ENCODE peak calls at places on chromosome 2, in five cellular contexts. Z is HCT116, U is H1, O is body of pancreas, K is iPS DF 6.9. V is an unnamed sample. For H3K4me1 and H3K27me3, the result is how much of the 10 kb centered on the place peaks cover.

GRCh38 chr2:11827547-11827946 is 81.1 kb downstream of the LPIN1 start:
- DNase-seq in Z (no peak), U (no peak), O (no peak), K (no peak), V (no peak)

GRCh38 chr2:235496239-235496621 is 2.4 kb downstream of the AGAP1 start:
- DNase-seq in Z (no peak), U (no peak), O (no peak), K (no peak), V (no peak)

GRCh38 chr2:3823748-3824147 is 120.4 kb downstream of the DCDC2C start:
- DNase-seq in Z (no peak), U (no peak), O (no peak), K (no peak), V (no peak)

GRCh38 chr2:177983183-177983788 is 89.3 kb downstream of the PDE11A start:
- DNase-seq in Z (peak), U (no peak), O (peak), K (peak), V (no peak)

GRCh38 chr2:2671826-2672225 is 340.8 kb upstream of the MYT1L start:
- DNase-seq in Z (no peak), U (no peak), O (no peak), K (no peak), V (no peak)

GRCh38 chr2:222483513-222484039 is 59.2 kb downstream of the SGPP2 start:
- DNase-seq in Z (no peak), U (no peak), O (no peak), K (no peak), V (no peak)

GRCh38 chr2:64598226-64598625 is 55.5 kb downstream of the SERTAD2 start:
- DNase-seq in Z (no peak), U (no peak), O (no peak), K (no peak), V (no peak)

GRCh38 chr2:149224458-149224857 is 105.9 kb upstream of the LYPD6 start:
- DNase-seq in Z (no peak), U (no peak), O (no peak), K (no peak), V (no peak)

GRCh38 chr2:6866239-6866745 is 585 bp upstream of the CMPK2 start:
- DNase-seq in Z (peak), U (no peak), O (peak), K (no peak), V (peak)

GRCh38 chr2:157415632-157416101 is 28.2 kb downstream of the CYTIP start:
- DNase-seq in Z (no peak), U (no peak), O (peak), K (no peak), V (no peak)

GRCh38 chr2:157421377-157421944 is 22.4 kb downstream of the CYTIP start:
- DNase-seq in Z (no peak), U (no peak), O (no peak), K (no peak), V (no peak)

GRCh38 chr2:157420771-157421323 is 23.0 kb downstream of the CYTIP start:
- DNase-seq in Z (no peak), U (no peak), O (no peak), K (no peak), V (no peak)

GRCh38 chr2:157419031-157419580 is 24.8 kb downstream of the CYTIP start:
- DNase-seq in Z (no peak), U (no peak), O (no peak), K (no peak), V (no peak)

DNA sequence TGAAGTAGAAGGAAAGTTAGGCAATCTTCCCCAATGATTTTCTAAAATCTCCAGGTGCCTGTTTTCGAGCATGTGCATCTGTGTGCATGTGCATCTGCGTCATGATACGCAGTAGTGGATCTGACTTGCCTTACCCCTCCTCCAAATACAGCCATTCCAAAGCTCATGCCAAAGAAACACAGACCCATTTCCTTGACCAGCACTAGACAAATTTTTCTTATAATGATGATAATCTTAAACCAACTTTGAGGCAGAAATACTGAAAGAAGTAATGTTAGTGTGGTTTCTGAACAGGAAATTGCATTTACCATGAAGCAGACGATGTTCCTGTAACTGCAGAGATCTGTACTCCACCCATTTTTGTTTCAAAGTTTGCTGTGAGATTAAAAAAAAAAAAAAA is 25.7 kb downstream of the CYTIP start:
- DNase-seq in Z (no peak), U (no peak), O (no peak), K (no peak), V (peak)
- H3K27ac ChIP-seq in Z (no peak), U (no peak), O (no peak), K (no peak), V (peak)

GRCh38 chr2:200861617-200862016 is 2.8 kb downstream of the CLK1 start:
- DNase-seq in Z (no peak), U (no peak), O (no peak), K (no peak), V (no peak)

GRCh38 chr2:200862532-200863000 is 1.9 kb downstream of the CLK1 start:
- DNase-seq in Z (no peak), U (no peak), O (peak), K (no peak), V (peak)

GRCh38 chr2:200865736-200865995 is 1.2 kb upstream of the CLK1 start:
- DNase-seq in Z (no peak), U (no peak), O (no peak), K (no peak), V (no peak)

GRCh38 chr2:200863655-200864205 is 728 bp downstream of the CLK1 start:
- DNase-seq in Z (no peak), U (no peak), O (peak), K (no peak), V (no peak)

GRCh38 chr2:200864206-200864976 is at the start of gene CLK1:
- DNase-seq in Z (peak), U (peak), O (peak), K (peak), V (peak)
- H3K4me1 ChIP-seq in Z (under half), U (under half), O (under half), K (under half), V (under half)

GRCh38 chr2:119421731-119422130 is 9.9 kb upstream of the TMEM37 start:
- DNase-seq in Z (no peak), U (no peak), O (no peak), K (no peak), V (no peak)
- H3K27me3 ChIP-seq in Z (under half), U (under half), O (under half), K (under half), V (under half)

DNA sequence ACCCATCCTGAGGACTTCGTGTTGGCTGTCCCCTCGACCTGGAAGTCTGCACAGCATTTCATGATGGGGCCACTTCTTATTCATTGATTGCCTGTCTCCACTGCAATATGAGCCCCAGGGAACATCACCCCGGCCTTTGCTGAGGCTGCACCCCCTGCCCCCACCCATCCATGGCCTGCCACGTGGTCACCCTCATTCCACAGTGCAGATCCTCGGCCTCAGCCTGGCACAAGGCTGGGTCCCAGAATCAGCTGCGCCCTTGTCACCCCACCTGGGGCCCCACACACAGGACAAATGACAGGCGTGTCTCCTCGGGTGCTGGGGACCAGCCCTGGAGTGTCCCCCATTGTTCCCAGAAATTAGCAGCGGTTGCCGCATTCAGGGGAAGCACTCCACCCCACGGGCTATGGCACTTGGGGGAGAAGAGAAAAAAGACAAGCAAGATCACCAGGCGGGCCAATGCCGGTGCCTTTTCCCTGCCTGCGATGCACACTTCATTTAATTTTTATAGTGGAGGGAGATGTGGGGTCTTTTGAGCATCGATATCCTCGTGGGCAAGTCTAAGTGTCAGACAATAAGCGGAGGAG is 157.4 kb downstream of the INHBB start:
- DNase-seq in Z (no peak), U (no peak), O (no peak), K (no peak), V (no peak)
- H3K27ac ChIP-seq in Z (no peak), U (no peak), O (no peak), K (no peak), V (no peak)

GRCh38 chr2:98730053-98730850 is 680 bp downstream of the MGAT4A start:
- DNase-seq in Z (no peak), U (peak), O (peak), K (no peak), V (peak)

GRCh38 chr2:98727758-98728718 is 2.9 kb downstream of the MGAT4A start:
- DNase-seq in Z (no peak), U (no peak), O (no peak), K (no peak), V (peak)

GRCh38 chr2:98730851-98731708 is at the start of gene MGAT4A:
- DNase-seq in Z (no peak), U (peak), O (peak), K (no peak), V (peak)

GRCh38 chr2:98731709-98732349 is 897 bp upstream of the MGAT4A start:
- DNase-seq in Z (no peak), U (no peak), O (no peak), K (no peak), V (no peak)

DNA sequence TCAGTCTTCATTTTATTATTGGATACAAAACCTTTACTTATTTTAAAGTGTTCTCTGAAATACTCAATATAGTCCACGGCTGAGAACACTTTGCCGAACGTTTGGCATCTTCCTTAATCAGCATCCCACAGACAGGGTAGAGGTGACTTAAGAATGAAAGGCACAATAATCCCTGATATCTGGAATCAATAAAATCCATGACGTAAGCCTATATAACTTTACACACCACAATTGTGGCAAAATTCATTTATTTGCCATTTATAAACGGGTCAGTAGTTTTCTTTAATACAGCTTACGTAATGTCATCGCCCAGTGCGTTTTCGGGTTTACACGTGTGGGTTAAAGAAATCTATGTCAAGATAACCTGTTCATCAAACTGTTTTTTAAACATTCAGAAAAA is 1.3 kb downstream of the MGAT4A start:
- DNase-seq in Z (no peak), U (no peak), O (no peak), K (no peak), V (no peak)
- H3K4me1 ChIP-seq in Z (under half), U (under half), O (half or more), K (under half), V (half or more)

GRCh38 chr2:172092716-172093415 is 7.6 kb downstream of the DLX1 start:
- DNase-seq in Z (no peak), U (peak), O (no peak), K (no peak), V (no peak)
- H3K27me3 ChIP-seq in Z (under half), U (half or more), O (half or more), K (half or more), V (half or more)

GRCh38 chr2:188810591-188810990 is 163.6 kb upstream of the COL3A1 start:
- DNase-seq in Z (no peak), U (no peak), O (no peak), K (no peak), V (no peak)

GRCh38 chr2:188805229-188805628 is 168.9 kb upstream of the COL3A1 start:
- DNase-seq in Z (no peak), U (no peak), O (no peak), K (no peak), V (no peak)

GRCh38 chr2:188813315-188813714 is 160.9 kb upstream of the COL3A1 start:
- DNase-seq in Z (no peak), U (no peak), O (no peak), K (no peak), V (no peak)

GRCh38 chr2:188811522-188811921 is 162.7 kb upstream of the COL3A1 start:
- DNase-seq in Z (no peak), U (no peak), O (no peak), K (no peak), V (no peak)

GRCh38 chr2:188808921-188809320 is 165.3 kb upstream of the COL3A1 start:
- DNase-seq in Z (no peak), U (no peak), O (no peak), K (no peak), V (no peak)
- H3K27ac ChIP-seq in Z (no peak), U (no peak), O (no peak), K (no peak), V (no peak)

GRCh38 chr2:217994776-217995274 is 8.0 kb downstream of the TNS1 start:
- DNase-seq in Z (no peak), U (no peak), O (peak), K (no peak), V (no peak)
- H3K4me1 ChIP-seq in Z (under half), U (under half), O (half or more), K (under half), V (under half)

V was measured in CD4-positive, alpha-beta memory T cell.